ENCODE peak calls at places on chromosomes 12 and 14, in eight cellular contexts. One of them, this sample, is unnamed.

GRCh38 chr14:56172571-56172971 is 54.4 kb downstream of the PELI2 start:
- DNase-seq in kidney: no peak
- DNase-seq in cardiac muscle cell: no peak
- DNase-seq in psoas muscle: no peak
- DNase-seq in ovary: no peak
- DNase-seq in Peyer's patch: no peak
- DNase-seq in tibial nerve: no peak
- DNase-seq in upper lobe of right lung: no peak
- DNase-seq in this sample: no peak

GRCh38 chr12:28026701-28027100 is 54.2 kb upstream of the PTHLH start:
- DNase-seq in kidney: no peak
- DNase-seq in cardiac muscle cell: no peak
- DNase-seq in psoas muscle: no peak
- DNase-seq in ovary: no peak
- DNase-seq in Peyer's patch: no peak
- DNase-seq in tibial nerve: no peak
- DNase-seq in upper lobe of right lung: no peak
- DNase-seq in this sample: no peak

GRCh38 chr14:35113308-35113950 is 8.4 kb downstream of the PPP2R3C start:
- DNase-seq in kidney: no peak
- DNase-seq in cardiac muscle cell: no peak
- DNase-seq in psoas muscle: no peak
- DNase-seq in ovary: no peak
- DNase-seq in Peyer's patch: no peak
- DNase-seq in tibial nerve: no peak
- DNase-seq in upper lobe of right lung: no peak
- DNase-seq in this sample: no peak

GRCh38 chr12:98820005-98820404 is 174.9 kb downstream of the APAF1 start:
- DNase-seq in kidney: no peak
- DNase-seq in cardiac muscle cell: no peak
- DNase-seq in psoas muscle: no peak
- DNase-seq in ovary: no peak
- DNase-seq in Peyer's patch: no peak
- DNase-seq in tibial nerve: no peak
- DNase-seq in upper lobe of right lung: no peak
- DNase-seq in this sample: no peak

GRCh38 chr12:86724716-86725115 is 468.5 kb upstream of the MGAT4C start:
- DNase-seq in kidney: no peak
- DNase-seq in cardiac muscle cell: no peak
- DNase-seq in psoas muscle: no peak
- DNase-seq in ovary: no peak
- DNase-seq in Peyer's patch: no peak
- DNase-seq in tibial nerve: no peak
- DNase-seq in upper lobe of right lung: no peak
- DNase-seq in this sample: no peak

GRCh38 chr14:99043258-99043615 is 228.8 kb downstream of the BCL11B start:
- DNase-seq in kidney: no peak
- DNase-seq in cardiac muscle cell: no peak
- DNase-seq in psoas muscle: no peak
- DNase-seq in ovary: no peak
- DNase-seq in Peyer's patch: no peak
- DNase-seq in tibial nerve: no peak
- DNase-seq in upper lobe of right lung: no peak
- DNase-seq in this sample: no peak

GRCh38 chr14:71711131-71711530 is 221.1 kb upstream of the RGS6 start:
- DNase-seq in kidney: no peak
- DNase-seq in cardiac muscle cell: no peak
- DNase-seq in psoas muscle: no peak
- DNase-seq in ovary: no peak
- DNase-seq in Peyer's patch: no peak
- DNase-seq in tibial nerve: no peak
- DNase-seq in upper lobe of right lung: no peak
- DNase-seq in this sample: no peak

GRCh38 chr12:110262442-110263388 is 18.3 kb upstream of the ATP2A2 start:
- DNase-seq in kidney: peak; percentile 10
- DNase-seq in cardiac muscle cell: peak; percentile 45
- DNase-seq in psoas muscle: no peak
- DNase-seq in ovary: no peak
- DNase-seq in Peyer's patch: no peak
- DNase-seq in tibial nerve: no peak
- DNase-seq in upper lobe of right lung: peak; percentile 32
- DNase-seq in this sample: no peak

GRCh38 chr14:64760916-64761315 is 56.7 kb downstream of the PLEKHG3 start:
- DNase-seq in kidney: no peak
- DNase-seq in cardiac muscle cell: no peak
- DNase-seq in psoas muscle: peak; percentile 17
- DNase-seq in ovary: peak; percentile 40
- DNase-seq in Peyer's patch: no peak
- DNase-seq in tibial nerve: no peak
- DNase-seq in upper lobe of right lung: no peak
- DNase-seq in this sample: no peak

GRCh38 chr14:64760146-64760755 is 56.0 kb downstream of the PLEKHG3 start:
- DNase-seq in kidney: peak; percentile 74
- DNase-seq in cardiac muscle cell: peak; percentile 62
- DNase-seq in psoas muscle: peak; percentile 61
- DNase-seq in ovary: peak; percentile 50
- DNase-seq in Peyer's patch: peak; percentile 44
- DNase-seq in tibial nerve: peak; percentile 26
- DNase-seq in upper lobe of right lung: peak; percentile 77
- DNase-seq in this sample: peak; percentile 81

GRCh38 chr14:64762044-64763034 is 58.1 kb downstream of the PLEKHG3 start:
- DNase-seq in kidney: peak; percentile 94
- DNase-seq in cardiac muscle cell: peak; percentile 92
- DNase-seq in psoas muscle: peak; percentile 80
- DNase-seq in ovary: peak; percentile 96
- DNase-seq in Peyer's patch: no peak
- DNase-seq in tibial nerve: peak; percentile 63
- DNase-seq in upper lobe of right lung: peak; percentile 76
- DNase-seq in this sample: peak; percentile 86

GRCh38 chr14:64763089-64763782 is 59.0 kb downstream of the PLEKHG3 start:
- DNase-seq in kidney: peak; percentile 75
- DNase-seq in cardiac muscle cell: no peak
- DNase-seq in psoas muscle: no peak
- DNase-seq in ovary: no peak
- DNase-seq in Peyer's patch: no peak
- DNase-seq in tibial nerve: no peak
- DNase-seq in upper lobe of right lung: no peak
- DNase-seq in this sample: no peak

DNA sequence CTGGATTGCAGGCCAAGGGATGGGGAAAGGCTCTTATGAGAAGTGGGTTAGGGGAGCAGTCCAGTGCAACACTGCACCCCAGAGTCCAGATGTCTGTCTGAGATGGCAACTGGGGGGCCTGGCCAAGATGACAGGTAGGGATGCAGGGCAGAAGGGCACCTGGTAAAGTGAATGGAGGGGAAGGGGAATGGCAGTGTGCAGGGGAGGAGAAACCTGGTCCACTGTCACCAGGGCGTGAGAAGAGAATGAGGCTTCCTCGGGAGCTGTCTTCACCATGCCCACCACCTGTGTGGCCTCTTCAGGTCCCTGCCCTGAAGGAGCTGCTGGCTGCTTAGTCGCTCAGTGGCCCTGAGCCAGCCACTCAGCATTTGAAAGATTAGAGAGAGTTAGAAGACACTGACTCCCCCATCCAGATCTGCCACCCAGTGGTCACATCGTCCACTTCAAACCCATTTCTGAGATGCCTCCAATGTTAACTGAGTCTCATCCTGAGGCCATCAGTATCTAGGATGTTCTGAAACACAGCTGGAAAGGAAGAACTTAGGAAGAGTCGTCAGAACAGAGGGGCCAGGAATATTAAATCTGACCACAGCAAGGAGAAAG is 57.3 kb downstream of the PLEKHG3 start:
- DNase-seq in kidney: no peak
- DNase-seq in cardiac muscle cell: no peak
- DNase-seq in psoas muscle: peak; percentile 19
- DNase-seq in ovary: peak; percentile 67
- DNase-seq in Peyer's patch: no peak
- DNase-seq in tibial nerve: no peak
- DNase-seq in upper lobe of right lung: no peak
- DNase-seq in this sample: no peak
- H3K4me3 ChIP-seq in kidney: no peak overlapping the region
- H3K4me3 ChIP-seq in cardiac muscle cell: no peak overlapping the region
- H3K4me3 ChIP-seq in psoas muscle: no peak overlapping the region
- H3K4me3 ChIP-seq in ovary: no peak overlapping the region
- H3K4me3 ChIP-seq in Peyer's patch: no peak overlapping the region
- H3K4me3 ChIP-seq in tibial nerve: no peak overlapping the region
- H3K4me3 ChIP-seq in upper lobe of right lung: no peak overlapping the region
- H3K4me3 ChIP-seq in this sample: no peak overlapping the region

DNA sequence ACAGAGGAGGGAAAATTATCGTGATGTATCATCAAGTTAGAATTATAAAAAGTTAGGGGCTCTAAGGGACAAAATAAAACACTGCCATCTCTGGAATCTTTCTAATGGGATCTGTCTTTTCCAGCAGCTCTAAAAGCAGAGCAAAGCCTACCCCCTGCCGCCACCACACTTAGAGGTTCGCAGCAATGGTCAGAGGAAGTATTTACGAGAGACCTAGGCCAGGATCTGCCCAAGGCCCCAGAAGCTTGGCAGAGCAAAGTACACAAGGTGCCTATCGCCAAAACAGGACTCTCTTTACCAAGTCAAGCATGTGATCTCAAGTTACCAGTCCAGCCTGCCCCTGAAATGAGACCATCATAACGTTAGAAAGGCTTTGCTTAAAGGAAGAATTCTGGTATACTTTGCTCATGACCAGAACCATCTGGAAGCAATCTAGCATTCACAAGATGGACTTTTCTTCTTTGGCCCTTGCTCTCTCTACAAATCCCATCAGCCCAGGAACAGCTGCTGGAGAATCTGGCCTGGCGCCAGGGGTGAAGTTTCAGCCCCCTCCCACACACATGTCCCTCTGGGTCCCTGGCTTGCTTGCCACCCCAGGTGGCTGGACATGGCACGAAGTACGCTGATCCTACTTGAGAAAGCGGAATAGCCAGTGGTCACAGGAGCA is 220.4 kb downstream of the PPM1H start:
- DNase-seq in kidney: peak; percentile 83
- DNase-seq in cardiac muscle cell: no peak
- DNase-seq in psoas muscle: no peak
- DNase-seq in ovary: peak; percentile 37
- DNase-seq in Peyer's patch: no peak
- DNase-seq in tibial nerve: no peak
- DNase-seq in upper lobe of right lung: no peak
- DNase-seq in this sample: no peak
- H3K4me1 ChIP-seq in kidney: peaks cover 13% of the 10 kb centered on the region
- H3K4me1 ChIP-seq in cardiac muscle cell: no peaks in the 10 kb centered on the region
- H3K4me1 ChIP-seq in psoas muscle: no peaks in the 10 kb centered on the region
- H3K4me1 ChIP-seq in ovary: peaks cover 9% of the 10 kb centered on the region
- H3K4me1 ChIP-seq in Peyer's patch: no peaks in the 10 kb centered on the region
- H3K4me1 ChIP-seq in tibial nerve: peaks cover 30% of the 10 kb centered on the region
- H3K4me1 ChIP-seq in upper lobe of right lung: no peaks in the 10 kb centered on the region
- H3K4me1 ChIP-seq in this sample: no peaks in the 10 kb centered on the region

DNA sequence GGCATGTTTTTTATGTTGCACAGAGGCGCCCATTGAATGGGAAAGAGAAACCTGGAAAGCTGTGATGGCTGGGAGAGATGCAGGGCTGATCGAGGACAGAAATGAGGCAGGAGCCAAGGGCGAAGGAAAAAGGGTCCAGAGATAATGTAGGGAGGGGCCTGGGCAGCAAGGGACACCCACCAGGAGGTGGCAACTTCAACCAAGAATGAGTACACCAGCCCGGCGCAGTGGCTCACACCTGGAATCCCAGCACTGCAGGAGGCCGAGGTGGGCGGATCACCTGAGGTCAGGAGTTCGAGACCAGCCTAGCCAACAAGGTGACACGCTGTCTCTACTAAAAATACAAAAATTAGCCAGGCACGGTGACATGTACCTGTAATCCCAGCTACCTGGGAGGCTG is 4.0 kb downstream of the SSH1 start:
- DNase-seq in kidney: peak; percentile 79
- DNase-seq in cardiac muscle cell: no peak
- DNase-seq in psoas muscle: no peak
- DNase-seq in ovary: no peak
- DNase-seq in Peyer's patch: no peak
- DNase-seq in tibial nerve: no peak
- DNase-seq in upper lobe of right lung: no peak
- DNase-seq in this sample: no peak
- TF ChIP-seq CTCF in kidney: no peak
- TF ChIP-seq CTCF in cardiac muscle cell: no peak
- TF ChIP-seq CTCF in psoas muscle: no peak
- TF ChIP-seq CTCF in ovary: no peak
- TF ChIP-seq CTCF in Peyer's patch: no peak
- TF ChIP-seq CTCF in tibial nerve: no peak
- TF ChIP-seq CTCF in upper lobe of right lung: no peak
- TF ChIP-seq CTCF in this sample: no peak

DNA sequence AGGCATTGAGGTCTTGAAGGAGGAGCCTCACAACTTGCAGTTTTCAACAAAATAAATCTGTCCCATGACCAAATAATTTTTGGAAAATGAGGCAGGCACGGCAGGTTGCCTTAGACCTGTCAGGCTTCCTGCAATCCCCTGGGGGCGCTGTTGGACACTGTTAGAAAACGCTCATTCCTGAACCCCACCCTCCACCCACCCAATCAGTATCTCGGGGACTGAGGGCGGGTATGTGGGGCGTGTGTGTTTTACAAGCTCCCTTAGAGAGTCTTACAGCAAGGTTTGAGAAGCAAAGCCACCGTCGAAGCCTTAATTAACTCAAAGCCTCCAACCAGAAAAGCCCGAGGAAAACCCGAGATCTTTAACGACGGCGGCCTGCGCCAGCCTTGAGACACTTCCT is 122.8 kb downstream of the GLT1D1 start:
- DNase-seq in kidney: no peak
- DNase-seq in cardiac muscle cell: peak; percentile 59
- DNase-seq in psoas muscle: no peak
- DNase-seq in ovary: no peak
- DNase-seq in Peyer's patch: no peak
- DNase-seq in tibial nerve: no peak
- DNase-seq in upper lobe of right lung: no peak
- DNase-seq in this sample: peak; percentile 58
- H3K4me3 ChIP-seq in kidney: no peak overlapping the region
- H3K4me3 ChIP-seq in cardiac muscle cell: no peak overlapping the region
- H3K4me3 ChIP-seq in psoas muscle: no peak overlapping the region
- H3K4me3 ChIP-seq in ovary: no peak overlapping the region
- H3K4me3 ChIP-seq in Peyer's patch: no peak overlapping the region
- H3K4me3 ChIP-seq in tibial nerve: no peak overlapping the region
- H3K4me3 ChIP-seq in upper lobe of right lung: no peak overlapping the region
- H3K4me3 ChIP-seq in this sample: no peak overlapping the region

GRCh38 chr12:52926596-52927241 is 21.8 kb upstream of the KRT8 start:
- DNase-seq in kidney: no peak
- DNase-seq in cardiac muscle cell: no peak
- DNase-seq in psoas muscle: no peak
- DNase-seq in ovary: no peak
- DNase-seq in Peyer's patch: no peak
- DNase-seq in tibial nerve: no peak
- DNase-seq in upper lobe of right lung: no peak
- DNase-seq in this sample: no peak
- H3K4me1 ChIP-seq in kidney: peaks cover 8% of the 10 kb centered on the region
- H3K4me1 ChIP-seq in cardiac muscle cell: peaks cover 41% of the 10 kb centered on the region
- H3K4me1 ChIP-seq in psoas muscle: no peaks in the 10 kb centered on the region
- H3K4me1 ChIP-seq in ovary: no peaks in the 10 kb centered on the region
- H3K4me1 ChIP-seq in Peyer's patch: peaks cover 42% of the 10 kb centered on the region
- H3K4me1 ChIP-seq in tibial nerve: peaks cover 17% of the 10 kb centered on the region
- H3K4me1 ChIP-seq in upper lobe of right lung: peaks cover 10% of the 10 kb centered on the region
- H3K4me1 ChIP-seq in this sample: peaks cover 34% of the 10 kb centered on the region

GRCh38 chr14:76456891-76457586 is 81.1 kb downstream of the ESRRB start:
- DNase-seq in kidney: no peak
- DNase-seq in cardiac muscle cell: no peak
- DNase-seq in psoas muscle: no peak
- DNase-seq in ovary: no peak
- DNase-seq in Peyer's patch: no peak
- DNase-seq in tibial nerve: no peak
- DNase-seq in upper lobe of right lung: no peak
- DNase-seq in this sample: no peak
- TF ChIP-seq CTCF in kidney: no peak
- TF ChIP-seq CTCF in cardiac muscle cell: no peak
- TF ChIP-seq CTCF in psoas muscle: no peak
- TF ChIP-seq CTCF in ovary: no peak
- TF ChIP-seq CTCF in Peyer's patch: no peak
- TF ChIP-seq CTCF in tibial nerve: no peak
- TF ChIP-seq CTCF in upper lobe of right lung: no peak
- TF ChIP-seq CTCF in this sample: no peak

GRCh38 chr12:26246483-26247164 is 51.3 kb downstream of the SSPN start:
- DNase-seq in kidney: peak; percentile 86
- DNase-seq in cardiac muscle cell: no peak
- DNase-seq in psoas muscle: no peak
- DNase-seq in ovary: no peak
- DNase-seq in Peyer's patch: no peak
- DNase-seq in tibial nerve: no peak
- DNase-seq in upper lobe of right lung: no peak
- DNase-seq in this sample: peak; percentile 86
- H3K4me3 ChIP-seq in kidney: no peak overlapping the region
- H3K4me3 ChIP-seq in cardiac muscle cell: no peak overlapping the region
- H3K4me3 ChIP-seq in psoas muscle: no peak overlapping the region
- H3K4me3 ChIP-seq in ovary: no peak overlapping the region
- H3K4me3 ChIP-seq in Peyer's patch: no peak overlapping the region
- H3K4me3 ChIP-seq in tibial nerve: no peak overlapping the region
- H3K4me3 ChIP-seq in upper lobe of right lung: no peak overlapping the region
- H3K4me3 ChIP-seq in this sample: no peak overlapping the region

This sample was measured in mucosa of descending colon.